ENCODE peak calls at places on chromosomes 7 and 10, in six cellular contexts. Y is cardiac muscle cell, G is trophoblast cell, H is right atrium auricular region, O is NT2/D1, U is heart left ventricle. W is an unnamed sample.

GRCh38 chr7:130921391-130922180 is 187.6 kb upstream of the KLF14 start:
- DNase-seq in U (peak; percentile 72), Y (peak; percentile 91), G (no peak), H (peak; percentile 87), O (no peak), W (no peak)

GRCh38 chr7:28142650-28143049 is 37.9 kb downstream of the JAZF1 start:
- DNase-seq in G (no peak), O (no peak), Y (no peak), U (no peak), H (no peak), W (no peak)

GRCh38 chr10:22713853-22714523 is 390 bp downstream of the PIP4K2A start:
- DNase-seq in H (no peak), G (peak; percentile 7), U (peak; percentile 35), O (no peak), Y (peak; percentile 38), W (peak; percentile 48)

GRCh38 chr7:35725280-35725680 is 30.3 kb upstream of the HERPUD2 start:
- DNase-seq in O (no peak), U (no peak), G (no peak), H (no peak), Y (no peak), W (no peak)

GRCh38 chr7:84697506-84697905 is 489.4 kb downstream of the SEMA3D start:
- DNase-seq in U (no peak), O (no peak), G (peak; percentile 31), H (no peak), Y (peak; percentile 81), W (no peak)

GRCh38 chr10:127587668-127588395 is 38.7 kb downstream of the NPS start:
- DNase-seq in G (no peak), Y (no peak), O (no peak), U (peak; percentile 25), H (no peak), W (no peak)

GRCh38 chr10:60817135-60817805 is 39.0 kb downstream of the CDK1 start:
- DNase-seq in Y (peak; percentile 15), O (no peak), H (no peak), U (no peak), G (no peak), W (no peak)

GRCh38 chr10:113099431-113100298 is 149.6 kb downstream of the TCF7L2 start:
- DNase-seq in G (no peak), H (no peak), O (no peak), U (no peak), Y (peak; percentile 61), W (no peak)

GRCh38 chr10:63264852-63265617 is 131.9 kb downstream of the NRBF2 start:
- DNase-seq in G (no peak), U (peak; percentile 33), H (no peak), Y (peak; percentile 68), O (peak; percentile 18), W (no peak)

GRCh38 chr7:94654764-94655561 is 970 bp downstream of the SGCE start:
- DNase-seq in O (no peak), Y (peak; percentile 65), U (peak; percentile 25), H (no peak), G (no peak), W (no peak)

GRCh38 chr10:127100983-127101615 is 95.3 kb downstream of the INSYN2A start:
- DNase-seq in G (peak; percentile 83), H (no peak), O (no peak), Y (no peak), U (no peak), W (no peak)

GRCh38 chr10:14605231-14605925 is 169.3 kb downstream of the FAM107B start:
- DNase-seq in O (no peak), H (no peak), U (no peak), Y (peak; percentile 51), G (peak; percentile 58), W (no peak)

GRCh38 chr10:95281206-95281605 is 9.6 kb downstream of the PDLIM1 start:
- DNase-seq in U (no peak), Y (no peak), H (no peak), G (no peak), O (no peak), W (no peak)
- H3K4me1 ChIP-seq in U (peaks cover 83% of the 10 kb centered on the region), Y (peaks cover 7% of the 10 kb centered on the region), H (no peaks in the 10 kb centered on the region), G (peaks cover 13% of the 10 kb centered on the region), O (no peaks in the 10 kb centered on the region), W (no peaks in the 10 kb centered on the region)

DNA sequence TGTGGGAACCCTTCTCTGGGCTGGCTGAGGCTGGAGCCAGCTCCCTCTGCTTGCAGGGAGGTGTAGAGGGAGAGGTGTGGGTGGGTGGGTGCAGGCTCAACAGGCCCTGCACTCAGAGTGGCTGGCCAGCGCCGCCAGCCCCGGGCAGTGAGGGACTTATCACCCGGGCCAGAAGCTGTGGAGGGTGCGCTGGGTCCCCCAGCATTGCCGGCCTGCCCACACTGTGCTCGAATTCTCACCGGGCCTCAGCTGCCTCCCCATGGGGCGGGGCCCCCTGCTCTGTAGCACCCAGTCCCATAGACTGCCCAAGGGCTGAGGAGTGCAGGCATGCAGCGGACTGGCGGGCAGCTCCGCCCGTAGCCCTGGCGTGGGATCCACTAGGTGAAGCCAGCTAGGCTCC is 190.7 kb upstream of the TAC1 start:
- DNase-seq in H (no peak), G (no peak), O (no peak), U (no peak), Y (no peak), W (no peak)
- H3K4me1 ChIP-seq in H (no peaks in the 10 kb centered on the region), G (no peaks in the 10 kb centered on the region), O (no peaks in the 10 kb centered on the region), U (no peaks in the 10 kb centered on the region), Y (no peaks in the 10 kb centered on the region), W (no peaks in the 10 kb centered on the region)

GRCh38 chr10:49053053-49053997 is 62.0 kb downstream of the VSTM4 start:
- DNase-seq in G (no peak), Y (no peak), H (no peak), U (peak; percentile 47), O (no peak), W (no peak)
- H3K4me1 ChIP-seq in G (no peaks in the 10 kb centered on the region), Y (peaks cover 21% of the 10 kb centered on the region), H (no peaks in the 10 kb centered on the region), U (peaks cover 47% of the 10 kb centered on the region), O (peaks cover 2% of the 10 kb centered on the region), W (no peaks in the 10 kb centered on the region)

DNA sequence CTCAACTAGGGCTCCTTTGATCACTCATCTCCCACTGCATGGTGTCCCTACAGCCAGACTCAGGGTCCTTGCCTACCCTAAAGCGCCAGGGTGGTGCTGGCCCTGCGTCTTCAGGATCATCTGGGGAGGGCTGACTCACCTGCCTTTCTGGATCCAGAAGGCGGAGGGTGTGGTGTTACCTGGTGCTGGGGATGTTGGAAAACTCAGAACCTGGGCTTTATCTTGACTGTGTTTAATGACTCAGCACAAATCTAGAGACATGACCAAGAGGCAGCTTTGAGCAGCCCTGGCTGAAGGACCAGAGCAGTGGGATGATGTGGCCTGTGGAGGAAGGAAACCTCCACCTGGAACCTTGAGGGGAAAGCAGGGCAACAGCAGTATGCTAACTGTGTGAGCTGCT is 96.5 kb downstream of the GRK5 start:
- DNase-seq in G (peak; percentile 51), Y (no peak), O (no peak), H (no peak), U (no peak), W (no peak)
- H3K4me1 ChIP-seq in G (no peaks in the 10 kb centered on the region), Y (peaks cover 27% of the 10 kb centered on the region), O (peaks cover 2% of the 10 kb centered on the region), H (no peaks in the 10 kb centered on the region), U (peaks cover 83% of the 10 kb centered on the region), W (no peaks in the 10 kb centered on the region)

GRCh38 chr10:124742418-124743187 is 1.6 kb downstream of the FAM53B start:
- DNase-seq in G (no peak), O (no peak), U (no peak), H (peak; percentile 60), Y (peak; percentile 58), W (no peak)

GRCh38 chr10:124741922-124742417 is 2.2 kb downstream of the FAM53B start:
- DNase-seq in Y (no peak), G (no peak), U (no peak), H (peak; percentile 57), O (no peak), W (no peak)

GRCh38 chr10:124744688-124745055 is 494 bp upstream of the FAM53B start:
- DNase-seq in Y (peak; percentile 76), G (peak; percentile 62), U (no peak), O (no peak), H (no peak), W (no peak)

GRCh38 chr10:124744047-124744687 is at the start of gene FAM53B:
- DNase-seq in H (no peak), O (no peak), Y (peak; percentile 89), G (peak; percentile 70), U (peak; percentile 89), W (peak; percentile 91)

GRCh38 chr10:124743188-124744046 is 761 bp downstream of the FAM53B start:
- DNase-seq in O (no peak), H (no peak), U (no peak), Y (peak; percentile 44), G (peak; percentile 81), W (no peak)
- H3K4me1 ChIP-seq in O (peaks cover 2% of the 10 kb centered on the region), H (no peaks in the 10 kb centered on the region), U (peaks cover 58% of the 10 kb centered on the region), Y (peaks cover 31% of the 10 kb centered on the region), G (peaks cover 10% of the 10 kb centered on the region), W (peaks cover 28% of the 10 kb centered on the region)